ENCODE peak calls at places on chromosomes 4 and X, in four cellular contexts. L is ELR; D is stimulated activated naive B cell treated with anti-CD40 and anti-IgM and Interleukin-4, amounts not matched to agents 10 μg/mL and 1 μg/mL and 100 μg/mL, for 72 hours; C is NCI-H2081. X is an unnamed sample.

GRCh38 chr4:123024710-123025109 is 102.3 kb upstream of the NUDT6 start:
- DNase-seq in L (no peak), D (no peak), C (no peak), X (no peak)

GRCh38 chr4:16250665-16251365 is 24.5 kb upstream of the TAPT1 start:
- DNase-seq in L (peak; percentile 32), D (no peak), C (no peak), X (no peak)

GRCh38 chr4:40881851-40882250 is 132.1 kb downstream of the NSUN7 start:
- DNase-seq in C (peak; percentile 27), D (no peak), L (no peak), X (no peak)

GRCh38 chr4:7772708-7773385 is 166.8 kb downstream of the AFAP1 start:
- DNase-seq in D (no peak), L (no peak), C (no peak), X (peak; percentile 81)

GRCh38 chr4:140242357-140243284 is 88.6 kb upstream of the MAML3 start:
- DNase-seq in C (no peak), D (peak; percentile 15), L (no peak), X (peak; percentile 58)

GRCh38 chrX:13790206-13791131 is 26.4 kb downstream of the GPM6B start:
- DNase-seq in D (no peak), C (no peak), L (no peak), X (no peak)

GRCh38 chr4:162056947-162057346 is 106.9 kb downstream of the FSTL5 start:
- DNase-seq in C (no peak), D (no peak), L (no peak), X (no peak)

GRCh38 chr4:13918110-13918509 is 290.6 kb upstream of the BOD1L1 start:
- DNase-seq in D (no peak), C (no peak), L (peak; percentile 96), X (no peak)

GRCh38 chr4:143407475-143407874 is 70.8 kb downstream of the GAB1 start:
- DNase-seq in L (no peak), D (no peak), C (no peak), X (no peak)

GRCh38 chrX:97389761-97390192 is 506.1 kb downstream of the RPA4 start:
- DNase-seq in D (no peak), L (peak; percentile 77), C (no peak), X (no peak)

GRCh38 chrX:136143714-136144113 is 3.6 kb upstream of the FHL1 start:
- DNase-seq in L (no peak), D (no peak), C (no peak), X (no peak)

GRCh38 chr4:90958256-90958895 is 831.2 kb downstream of the CCSER1 start:
- DNase-seq in L (no peak), D (no peak), C (no peak), X (no peak)

GRCh38 chrX:3143043-3143799 is 102.0 kb downstream of the ARSF start:
- DNase-seq in D (peak; percentile 35), C (no peak), L (no peak), X (no peak)

GRCh38 chrX:48965959-48966358 is 5.7 kb downstream of the KCND1 start:
- DNase-seq in D (no peak), C (no peak), L (no peak), X (no peak)

GRCh38 chr4:56995525-56995924 is 16.8 kb downstream of the POLR2B start:
- DNase-seq in D (no peak), C (peak; percentile 50), L (no peak), X (no peak)

GRCh38 chr4:118363166-118363565 is 10.4 kb upstream of the PRSS12 start:
- DNase-seq in L (no peak), D (no peak), C (no peak), X (no peak)

GRCh38 chr4:74428278-74428677 is 16.7 kb upstream of the AREG start:
- DNase-seq in C (peak; percentile 2), D (no peak), L (peak; percentile 47), X (no peak)

GRCh38 chrX:85084770-85085393 is 81.2 kb downstream of the APOOL start:
- DNase-seq in D (peak; percentile 8), L (peak; percentile 36), C (peak; percentile 38), X (no peak)

GRCh38 chr4:177380730-177381287 is 61.4 kb downstream of the AGA start:
- DNase-seq in D (no peak), C (no peak), L (peak; percentile 49), X (peak; percentile 72)

GRCh38 chrX:9873952-9874351 is 87.7 kb downstream of the SHROOM2 start:
- DNase-seq in D (peak; percentile 42), C (peak; percentile 63), L (peak; percentile 47), X (no peak)

GRCh38 chr4:153467154-153467896 is 1.2 kb downstream of the TMEM131L start:
- DNase-seq in C (peak; percentile 78), D (peak; percentile 87), L (peak; percentile 26), X (peak; percentile 93)

GRCh38 chr4:2804973-2805501 is 12.2 kb downstream of the SH3BP2 start:
- DNase-seq in D (no peak), C (no peak), L (no peak), X (peak; percentile 67)

GRCh38 chr4:185740471-185740873 is 71.5 kb downstream of the SORBS2 start:
- DNase-seq in D (no peak), C (no peak), L (no peak), X (no peak)

GRCh38 chr4:10093801-10094552 is 22.6 kb downstream of the WDR1 start:
- DNase-seq in L (peak; percentile 55), C (no peak), D (no peak), X (no peak)

GRCh38 chrX:42096262-42096939 is 173.0 kb upstream of the CASK start:
- DNase-seq in C (no peak), D (no peak), L (peak; percentile 79), X (no peak)

GRCh38 chrX:149230689-149231088 is 274.4 kb downstream of the IDS start:
- DNase-seq in L (no peak), D (no peak), C (no peak), X (no peak)

GRCh38 chr4:76429636-76430035 is 5.4 kb upstream of the SHROOM3 start:
- DNase-seq in L (no peak), D (no peak), C (no peak), X (no peak)

GRCh38 chr4:33924239-33924638 is 2320.1 kb downstream of the ARAP2 start:
- DNase-seq in L (peak; percentile 73), D (no peak), C (no peak), X (peak; percentile 20)

GRCh38 chr4:162497564-162498167 is 333.9 kb upstream of the FSTL5 start:
- DNase-seq in D (no peak), L (peak; percentile 64), C (peak; percentile 10), X (no peak)